ENCODE peak calls at places on chromosomes 5 and 9, in six cellular contexts. M is kidney; S is COR-L47; O is endothelial cell; P is aorta; R is stimulated activated CD4-positive, alpha-beta T cell treated with anti-CD3 and anti-CD28 coated beads, TNF-alpha, amount 100 ng/mL, for 1 hour. J is an unnamed sample.

GRCh38 chr9:95004452-95005275 is 278.2 kb downstream of the AOPEP start:
- DNase-seq in R (peak), P (peak), O (peak), S (peak), M (peak), J (peak)

GRCh38 chr5:38640012-38640395 is 83.6 kb upstream of the LIFR start:
- DNase-seq in R (no peak), O (no peak), S (no peak), P (no peak), M (no peak), J (no peak)

GRCh38 chr5:156913719-156914370 is 49.2 kb downstream of the TIMD4 start:
- DNase-seq in M (no peak), S (peak), P (no peak), R (no peak), O (no peak), J (peak)

GRCh38 chr5:145975001-145975360 is 38.6 kb downstream of the SH3RF2 start:
- DNase-seq in R (no peak), P (peak), M (no peak), O (no peak), S (no peak), J (no peak)

GRCh38 chr5:168353216-168353957 is 61.9 kb downstream of the WWC1 start:
- DNase-seq in P (no peak), M (no peak), S (no peak), O (no peak), R (no peak), J (no peak)

GRCh38 chr9:114138537-114138936 is 16.8 kb upstream of the COL27A1 start:
- DNase-seq in O (no peak), S (no peak), R (no peak), M (peak), P (no peak), J (no peak)

GRCh38 chr5:143648696-143649095 is 163.3 kb upstream of the HMHB1 start:
- DNase-seq in S (no peak), R (no peak), O (peak), P (no peak), M (no peak), J (no peak)

GRCh38 chr5:139650031-139650688 is 2.0 kb downstream of the CXXC5 start:
- DNase-seq in P (peak), S (no peak), R (no peak), M (peak), O (peak), J (peak)

GRCh38 chr9:75108571-75108970 is 20.3 kb downstream of the OSTF1 start:
- DNase-seq in R (no peak), S (no peak), O (no peak), P (peak), M (peak), J (peak)

GRCh38 chr9:110936719-110937452 is 101.4 kb downstream of the LPAR1 start:
- DNase-seq in P (no peak), O (no peak), M (no peak), S (no peak), R (no peak), J (no peak)

GRCh38 chr9:125119643-125120286 is 23.6 kb downstream of the SCAI start:
- DNase-seq in S (no peak), O (no peak), M (no peak), R (no peak), P (no peak), J (peak)

GRCh38 chr9:134185536-134186011 is 21.2 kb upstream of the RNU6ATAC start:
- DNase-seq in R (no peak), S (no peak), M (peak), P (peak), O (no peak), J (peak)